ENCODE peak calls at places on chromosomes 12 and 14, in seven cellular contexts. Q is left colon; U is EH; P is effector CD4-positive, alpha-beta T cell; D is activated CD4-positive, CD25-positive, alpha-beta regulatory T cell; J is tibial artery; Y is small intestine. L is an unnamed sample.

GRCh38 chr12:132546647-132547046 is 56.7 kb downstream of the FBRSL1 start:
- DNase-seq in Q (no peak), U (no peak), P (no peak), D (no peak), J (no peak), Y (no peak), L (no peak)

GRCh38 chr12:81668475-81668874 is 90.7 kb downstream of the PPFIA2 start:
- DNase-seq in Q (no peak), U (peak; percentile 11), P (no peak), D (no peak), J (no peak), Y (no peak), L (peak; percentile 18)

GRCh38 chr12:122980192-122981035 is at the start of gene ARL6IP4:
- DNase-seq in Q (peak; percentile 79), U (peak; percentile 71), P (peak; percentile 48), D (no peak), J (no peak), Y (peak; percentile 65), L (peak; percentile 47)

GRCh38 chr12:43805149-43805856 is 814 bp downstream of the TWF1 start:
- DNase-seq in Q (no peak), U (no peak), P (no peak), D (no peak), J (no peak), Y (peak; percentile 42), L (no peak)

GRCh38 chr14:53180272-53181221 is 27.4 kb upstream of the DDHD1 start:
- DNase-seq in Q (no peak), U (peak; percentile 62), P (peak; percentile 4), D (peak; percentile 3), J (no peak), Y (no peak), L (no peak)

GRCh38 chr12:6724409-6724797 is 557 bp downstream of the COPS7A start:
- DNase-seq in Q (no peak), U (peak; percentile 44), P (peak; percentile 7), D (no peak), J (no peak), Y (no peak), L (no peak)

GRCh38 chr14:96167224-96168148 is 37.2 kb upstream of the BDKRB2 start:
- DNase-seq in Q (no peak), U (peak; percentile 94), P (no peak), D (no peak), J (no peak), Y (peak; percentile 84), L (no peak)

GRCh38 chr12:45168976-45169375 is 46.9 kb upstream of the ANO6 start:
- DNase-seq in Q (no peak), U (no peak), P (no peak), D (no peak), J (no peak), Y (peak; percentile 4), L (no peak)

GRCh38 chr14:74911221-74911620 is 11.8 kb downstream of the RPS6KL1 start:
- DNase-seq in Q (no peak), U (no peak), P (no peak), D (no peak), J (no peak), Y (no peak), L (no peak)

GRCh38 chr14:67971627-67972625 is 152.3 kb downstream of the RAD51B start:
- DNase-seq in Q (no peak), U (peak; percentile 72), P (no peak), D (no peak), J (no peak), Y (peak; percentile 40), L (peak; percentile 60)

L was measured in NCI-H2227 treated with DMSO at 0.1 percent for 48 hours.